ENCODE peak calls at places on chromosomes 6 and 20, in nine cellular contexts. X is HT-29; G is astrocyte of the cerebellum; W is activated CD4-positive, alpha-beta T cell treated with anti-CD3 and anti-CD28 coated beads, Interleukin-2, amount 50 U/mL, for 24 hours; F is neural crest cell; Y is NCI-H1694 treated with DMSO at 0.1 percent for 48 hours; R is dorsolateral prefrontal cortex; E is stimulated activated CD4-positive, alpha-beta T cell treated with anti-CD3 and anti-CD28 coated beads, Interleukin-1b, Interleukin-23, amount 100 ng/mL, for 4 hours; O is fibroblast of mammary gland. L is an unnamed sample.

GRCh38 chr20:21396045-21396893 is 1.1 kb downstream of the NKX2-4 start:
- DNase-seq in X (no peak), G (no peak), W (no peak), F (no peak), Y (no peak), R (no peak), E (no peak), O (no peak), L (no peak)

GRCh38 chr6:26327450-26328264 is 37.3 kb upstream of the BTN3A2 start:
- DNase-seq in X (peak), G (no peak), W (peak), F (peak), Y (peak), R (peak), E (peak), O (peak), L (no peak)

GRCh38 chr6:132065556-132065955 is 114.4 kb upstream of the CCN2 start:
- DNase-seq in X (no peak), G (no peak), W (no peak), F (no peak), Y (no peak), R (no peak), E (no peak), O (peak), L (no peak)

GRCh38 chr6:11605507-11605905 is 68.0 kb downstream of the TMEM170B start:
- DNase-seq in X (no peak), G (no peak), W (no peak), F (no peak), Y (no peak), R (no peak), E (no peak), O (no peak), L (peak)

GRCh38 chr6:35219683-35220326 is 6.0 kb downstream of the SCUBE3 start:
- DNase-seq in X (no peak), G (no peak), W (no peak), F (no peak), Y (no peak), R (no peak), E (no peak), O (no peak), L (no peak)

GRCh38 chr6:110543106-110543505 is 66.7 kb upstream of the SLC22A16 start:
- DNase-seq in X (peak), G (no peak), W (no peak), F (no peak), Y (no peak), R (peak), E (no peak), O (no peak), L (no peak)

GRCh38 chr20:51326241-51326819 is 216.2 kb downstream of the NFATC2 start:
- DNase-seq in X (peak), G (no peak), W (no peak), F (peak), Y (peak), R (no peak), E (peak), O (peak), L (no peak)

GRCh38 chr20:34150616-34151015 is 38.6 kb upstream of the EIF2S2 start:
- DNase-seq in X (no peak), G (no peak), W (no peak), F (no peak), Y (no peak), R (no peak), E (no peak), O (no peak), L (no peak)

GRCh38 chr20:8331740-8332412 is 199.8 kb downstream of the PLCB1 start:
- DNase-seq in X (no peak), G (peak), W (no peak), F (no peak), Y (peak), R (no peak), E (no peak), O (peak), L (no peak)

GRCh38 chr20:40754372-40754943 is 65.4 kb upstream of the MAFB start:
- DNase-seq in X (no peak), G (no peak), W (no peak), F (no peak), Y (peak), R (no peak), E (no peak), O (peak), L (no peak)

GRCh38 chr20:23152308-23152892 is 66.3 kb upstream of the CD93 start:
- DNase-seq in X (no peak), G (no peak), W (no peak), F (no peak), Y (no peak), R (no peak), E (no peak), O (peak), L (peak)

GRCh38 chr6:4936681-4937041 is 67.2 kb downstream of the RPP40 start:
- DNase-seq in X (peak), G (peak), W (no peak), F (no peak), Y (peak), R (peak), E (no peak), O (peak), L (no peak)

GRCh38 chr6:144216668-144217218 is 66.4 kb downstream of the STX11 start:
- DNase-seq in X (no peak), G (no peak), W (no peak), F (no peak), Y (no peak), R (no peak), E (no peak), O (no peak), L (no peak)

GRCh38 chr20:45629496-45630100 is at the start of gene WFDC10A:
- DNase-seq in X (peak), G (no peak), W (no peak), F (peak), Y (peak), R (peak), E (no peak), O (peak), L (no peak)

GRCh38 chr6:108293527-108294296 is 1.1 kb upstream of the AFG1L start:
- DNase-seq in X (no peak), G (no peak), W (no peak), F (no peak), Y (no peak), R (no peak), E (no peak), O (no peak), L (no peak)

GRCh38 chr20:37316775-37317170 is 27.3 kb downstream of the MANBAL start:
- DNase-seq in X (no peak), G (no peak), W (no peak), F (no peak), Y (no peak), R (no peak), E (no peak), O (no peak), L (no peak)

GRCh38 chr20:44187054-44187762 is at the start of gene JPH2:
- DNase-seq in X (no peak), G (peak), W (no peak), F (peak), Y (no peak), R (no peak), E (no peak), O (peak), L (no peak)

GRCh38 chr6:134123666-134124208 is 71.3 kb upstream of the SLC2A12 start:
- DNase-seq in X (peak), G (peak), W (no peak), F (no peak), Y (peak), R (no peak), E (no peak), O (peak), L (no peak)

GRCh38 chr6:116060572-116061283 is at the start of gene FRK:
- DNase-seq in X (peak), G (no peak), W (no peak), F (no peak), Y (no peak), R (no peak), E (no peak), O (peak), L (no peak)

GRCh38 chr6:42441059-42441471 is 10.7 kb downstream of the TRERF1 start:
- DNase-seq in X (no peak), G (no peak), W (no peak), F (no peak), Y (no peak), R (no peak), E (no peak), O (peak), L (no peak)